ENCODE peak calls at places on chromosome 12, in ten cellular contexts. Q is hippocampal formation; L is GM04503; T is stimulated activated CD4-positive, alpha-beta T cell treated with anti-CD3 and anti-CD28 coated beads, Interleukin-12 subunit alpha, Interleukin-12 subunit beta, amount 100 ng/mL, for 4 hours; V is CD4-positive, CD25-positive, alpha-beta regulatory T cell; A is activated CD8-positive, alpha-beta T cell treated with anti-CD3 and anti-CD28 coated beads, Interleukin-2, amount 10 ng/mL, durations not matched to agents 7 days and 5 days; G is colonic mucosa; M is kidney; U is DMS79; E is nephron progenitor cell. W is an unnamed sample.

GRCh38 chr12:28443337-28443736 is 253.1 kb downstream of the CCDC91 start:
- DNase-seq in Q (no peak), L (no peak), T (no peak), V (no peak), A (no peak), G (no peak), M (no peak), U (peak; percentile 90), E (no peak), W (no peak)

GRCh38 chr12:92078167-92079053 is 67.2 kb downstream of the BTG1 start:
- DNase-seq in Q (no peak), L (peak; percentile 100), T (no peak), V (no peak), A (no peak), G (no peak), M (no peak), U (no peak), E (no peak), W (no peak)

GRCh38 chr12:92899388-92900001 is 29.6 kb downstream of the EEA1 start:
- DNase-seq in Q (no peak), L (peak; percentile 98), T (no peak), V (no peak), A (no peak), G (peak; percentile 53), M (peak; percentile 78), U (no peak), E (no peak), W (peak; percentile 79)

GRCh38 chr12:47277972-47278448 is 198.3 kb upstream of the AMIGO2 start:
- DNase-seq in Q (no peak), L (peak; percentile 70), T (peak; percentile 13), V (no peak), A (no peak), G (no peak), M (no peak), U (no peak), E (no peak), W (peak; percentile 12)

GRCh38 chr12:93533310-93533709 is 39.2 kb upstream of the SOCS2 start:
- DNase-seq in Q (no peak), L (no peak), T (no peak), V (no peak), A (no peak), G (no peak), M (no peak), U (no peak), E (no peak), W (no peak)

GRCh38 chr12:14514154-14514842 is 53.4 kb downstream of the PLBD1 start:
- DNase-seq in Q (no peak), L (no peak), T (no peak), V (no peak), A (no peak), G (peak; percentile 77), M (no peak), U (peak; percentile 36), E (no peak), W (peak; percentile 74)

GRCh38 chr12:14171111-14171510 is 189.7 kb upstream of the GRIN2B start:
- DNase-seq in Q (no peak), L (no peak), T (no peak), V (no peak), A (no peak), G (no peak), M (no peak), U (no peak), E (no peak), W (no peak)

GRCh38 chr12:67766370-67766769 is 117.8 kb downstream of the DYRK2 start:
- DNase-seq in Q (no peak), L (peak; percentile 57), T (no peak), V (no peak), A (no peak), G (no peak), M (no peak), U (no peak), E (no peak), W (peak; percentile 36)

GRCh38 chr12:25876383-25877045 is 82.0 kb upstream of the RASSF8 start:
- DNase-seq in Q (no peak), L (no peak), T (no peak), V (no peak), A (no peak), G (no peak), M (no peak), U (no peak), E (no peak), W (no peak)

GRCh38 chr12:11486623-11487444 is 91.5 kb upstream of the PRB2 start:
- DNase-seq in Q (peak; percentile 42), L (no peak), T (peak; percentile 65), V (peak; percentile 66), A (peak; percentile 90), G (peak; percentile 79), M (peak; percentile 82), U (peak; percentile 56), E (peak; percentile 79), W (peak; percentile 85)

GRCh38 chr12:130729344-130729743 is 13.2 kb upstream of the RIMBP2 start:
- DNase-seq in Q (no peak), L (no peak), T (no peak), V (no peak), A (no peak), G (no peak), M (no peak), U (no peak), E (no peak), W (no peak)

GRCh38 chr12:49588761-49589516 is 16.5 kb downstream of the FAM186B start:
- DNase-seq in Q (no peak), L (no peak), T (no peak), V (no peak), A (no peak), G (no peak), M (no peak), U (peak; percentile 45), E (no peak), W (no peak)

GRCh38 chr12:1922985-1923384 is 4.5 kb upstream of the CACNA2D4 start:
- DNase-seq in Q (no peak), L (no peak), T (no peak), V (no peak), A (peak; percentile 15), G (peak; percentile 16), M (no peak), U (no peak), E (no peak), W (no peak)

GRCh38 chr12:79659961-79660431 is 30.8 kb downstream of the PAWR start:
- DNase-seq in Q (no peak), L (no peak), T (no peak), V (no peak), A (no peak), G (no peak), M (no peak), U (no peak), E (no peak), W (no peak)

GRCh38 chr12:58557156-58557555 is 363.1 kb downstream of the LRIG3 start:
- DNase-seq in Q (no peak), L (peak; percentile 54), T (no peak), V (no peak), A (no peak), G (no peak), M (no peak), U (no peak), E (no peak), W (no peak)

GRCh38 chr12:26870491-26871419 is 37.8 kb upstream of the ITPR2 start:
- DNase-seq in Q (no peak), L (no peak), T (no peak), V (no peak), A (no peak), G (peak; percentile 47), M (no peak), U (peak; percentile 100), E (no peak), W (peak; percentile 18)

GRCh38 chr12:28258998-28259397 is 68.7 kb downstream of the CCDC91 start:
- DNase-seq in Q (no peak), L (no peak), T (no peak), V (no peak), A (no peak), G (no peak), M (no peak), U (no peak), E (no peak), W (no peak)

GRCh38 chr12:28750946-28751714 is 397.9 kb upstream of the FAR2 start:
- DNase-seq in Q (no peak), L (no peak), T (no peak), V (no peak), A (no peak), G (no peak), M (no peak), U (no peak), E (no peak), W (no peak)

GRCh38 chr12:113850309-113851056 is 115.6 kb downstream of the RBM19 start:
- DNase-seq in Q (peak; percentile 27), L (no peak), T (no peak), V (no peak), A (no peak), G (no peak), M (no peak), U (no peak), E (no peak), W (no peak)

GRCh38 chr12:19683178-19683927 is 244.1 kb downstream of the AEBP2 start:
- DNase-seq in Q (no peak), L (no peak), T (no peak), V (no peak), A (no peak), G (no peak), M (no peak), U (no peak), E (no peak), W (no peak)

GRCh38 chr12:49866859-49867579 is 24.1 kb upstream of the BCDIN3D start:
- DNase-seq in Q (peak; percentile 51), L (no peak), T (peak; percentile 69), V (peak; percentile 56), A (peak; percentile 80), G (peak; percentile 81), M (peak; percentile 85), U (peak; percentile 27), E (peak; percentile 87), W (peak; percentile 77)

GRCh38 chr12:122354958-122355641 is 67.4 kb downstream of the CLIP1 start:
- DNase-seq in Q (no peak), L (no peak), T (no peak), V (no peak), A (no peak), G (no peak), M (no peak), U (no peak), E (no peak), W (no peak)

GRCh38 chr12:52233462-52234141 is 559 bp downstream of the KRT7 start:
- DNase-seq in Q (no peak), L (no peak), T (no peak), V (no peak), A (no peak), G (no peak), M (peak; percentile 70), U (no peak), E (peak; percentile 23), W (no peak)

GRCh38 chr12:52867636-52868035 is 18.8 kb upstream of the KRT78 start:
- DNase-seq in Q (no peak), L (no peak), T (peak; percentile 32), V (no peak), A (no peak), G (peak; percentile 75), M (peak; percentile 84), U (no peak), E (no peak), W (peak; percentile 75)

GRCh38 chr12:19710811-19711793 is 271.8 kb downstream of the AEBP2 start:
- DNase-seq in Q (no peak), L (no peak), T (no peak), V (no peak), A (no peak), G (no peak), M (no peak), U (no peak), E (no peak), W (no peak)

GRCh38 chr12:104998423-104999346 is 12.6 kb downstream of the NOPCHAP1 start:
- DNase-seq in Q (no peak), L (no peak), T (no peak), V (no peak), A (no peak), G (peak; percentile 76), M (peak; percentile 67), U (peak; percentile 92), E (no peak), W (no peak)

GRCh38 chr12:1540690-1541089 is 53.7 kb downstream of the FBXL14 start:
- DNase-seq in Q (no peak), L (no peak), T (no peak), V (no peak), A (no peak), G (no peak), M (no peak), U (no peak), E (no peak), W (no peak)